ENCODE peak calls at places on chromosomes 2 and 18, in nine cellular contexts. L, J, D, C, X, K, V, O and F are unnamed samples.
A peak's percentile ranks its signal among the peaks of the same experiment; 100 is the strongest.

GRCh38 chr18:42242758-42243157 is 287.7 kb downstream of the PIK3C3 start:
- DNase-seq in L (no peak), J (no peak), D (no peak), C (no peak), X (no peak), K (no peak), V (no peak), O (no peak), F (no peak)

GRCh38 chr2:107430006-107430405 is 396.7 kb upstream of the RGPD4 start:
- DNase-seq in L (no peak), J (no peak), D (no peak), C (no peak), X (no peak), K (no peak), V (no peak), O (no peak), F (no peak)

GRCh38 chr2:187158452-187158851 is 289.6 kb downstream of the CALCRL start:
- DNase-seq in L (no peak), J (no peak), D (no peak), C (no peak), X (no peak), K (no peak), V (no peak), O (no peak), F (no peak)

GRCh38 chr2:46326231-46326980 is 29.2 kb downstream of the EPAS1 start:
- DNase-seq in L (peak; percentile 47), J (no peak), D (no peak), C (no peak), X (no peak), K (peak; percentile 53), V (no peak), O (no peak), F (no peak)

GRCh38 chr2:124080281-124081153 is 55.4 kb downstream of the CNTNAP5 start:
- DNase-seq in L (no peak), J (no peak), D (no peak), C (no peak), X (no peak), K (no peak), V (no peak), O (no peak), F (no peak)

GRCh38 chr18:54296017-54296416 is 26.7 kb downstream of the POLI start:
- DNase-seq in L (peak; percentile 7), J (no peak), D (no peak), C (no peak), X (no peak), K (no peak), V (no peak), O (peak; percentile 51), F (no peak)

GRCh38 chr2:85326946-85327756 is 638 bp downstream of the TGOLN2 start:
- DNase-seq in L (peak; percentile 25), J (peak; percentile 65), D (peak; percentile 32), C (peak; percentile 76), X (no peak), K (peak; percentile 71), V (peak; percentile 51), O (peak; percentile 54), F (no peak)

GRCh38 chr2:222169346-222169745 is 129.5 kb downstream of the PAX3 start:
- DNase-seq in L (no peak), J (no peak), D (no peak), C (no peak), X (peak; percentile 3), K (no peak), V (no peak), O (peak; percentile 75), F (no peak)

GRCh38 chr18:26909599-26910290 is 44.2 kb upstream of the AQP4 start:
- DNase-seq in L (peak; percentile 15), J (no peak), D (no peak), C (no peak), X (no peak), K (no peak), V (no peak), O (no peak), F (no peak)

GRCh38 chr2:219073413-219074129 is 12.8 kb upstream of the IHH start:
- DNase-seq in L (peak; percentile 83), J (peak; percentile 79), D (peak; percentile 65), C (no peak), X (no peak), K (no peak), V (no peak), O (peak; percentile 79), F (no peak)

GRCh38 chr18:75317300-75317699 is 106.7 kb downstream of the TSHZ1 start:
- DNase-seq in L (no peak), J (no peak), D (no peak), C (no peak), X (no peak), K (no peak), V (no peak), O (no peak), F (no peak)

GRCh38 chr18:27240383-27240782 is 55.3 kb upstream of the CHST9 start:
- DNase-seq in L (no peak), J (no peak), D (no peak), C (no peak), X (no peak), K (no peak), V (no peak), O (no peak), F (no peak)

GRCh38 chr2:136131961-136132839 is 14.3 kb upstream of the CXCR4 start:
- DNase-seq in L (no peak), J (peak; percentile 22), D (no peak), C (no peak), X (no peak), K (peak; percentile 62), V (no peak), O (no peak), F (peak; percentile 88)

GRCh38 chr2:160352492-160352891 is 141.1 kb downstream of the RBMS1 start:
- DNase-seq in L (peak; percentile 65), J (no peak), D (no peak), C (no peak), X (no peak), K (no peak), V (no peak), O (peak; percentile 45), F (no peak)

GRCh38 chr2:126571403-126571802 is 84.6 kb upstream of the GYPC start:
- DNase-seq in L (no peak), J (no peak), D (no peak), C (no peak), X (no peak), K (no peak), V (no peak), O (no peak), F (no peak)
- TF ChIP-seq CTCF in L (no peak), J (no peak), D (no peak), C (no peak), X (no peak), K (no peak), V (no peak), O (no peak), F (no peak)

GRCh38 chr2:27377618-27378095 is 2.9 kb downstream of the ZNF513 start:
- DNase-seq in L (no peak), J (no peak), D (no peak), C (no peak), X (no peak), K (no peak), V (no peak), O (no peak), F (no peak)

GRCh38 chr2:27378809-27379290 is 1.7 kb downstream of the ZNF513 start:
- DNase-seq in L (no peak), J (no peak), D (no peak), C (no peak), X (no peak), K (no peak), V (no peak), O (no peak), F (no peak)

GRCh38 chr2:27376866-27377617 is 3.5 kb downstream of the ZNF513 start:
- DNase-seq in L (no peak), J (no peak), D (no peak), C (no peak), X (no peak), K (no peak), V (no peak), O (no peak), F (no peak)

GRCh38 chr2:27379383-27379839 is 1.1 kb downstream of the ZNF513 start:
- DNase-seq in L (no peak), J (no peak), D (no peak), C (no peak), X (no peak), K (no peak), V (no peak), O (peak; percentile 22), F (no peak)

GRCh38 chr2:27378096-27378808 is 2.3 kb downstream of the ZNF513 start:
- DNase-seq in L (peak; percentile 16), J (no peak), D (no peak), C (peak; percentile 69), X (no peak), K (no peak), V (no peak), O (no peak), F (no peak)
- TF ChIP-seq CTCF in L (peak; percentile 61), J (peak; percentile 10), D (no peak), C (no peak), X (peak; percentile 62), K (no peak), V (no peak), O (peak; percentile 21), F (peak; percentile 12)

GRCh38 chr2:73937103-73937885 is 10.6 kb downstream of the DGUOK start:
- DNase-seq in L (no peak), J (no peak), D (no peak), C (no peak), X (no peak), K (no peak), V (no peak), O (peak; percentile 17), F (no peak)

GRCh38 chr2:73938761-73939352 is 12.2 kb downstream of the DGUOK start:
- DNase-seq in L (peak; percentile 51), J (no peak), D (no peak), C (no peak), X (no peak), K (no peak), V (no peak), O (peak; percentile 83), F (no peak)

GRCh38 chr2:73942664-73943063 is 16.0 kb downstream of the DGUOK start:
- DNase-seq in L (no peak), J (no peak), D (no peak), C (no peak), X (no peak), K (no peak), V (no peak), O (no peak), F (no peak)

GRCh38 chr2:73937899-73938298 is 11.2 kb downstream of the DGUOK start:
- DNase-seq in L (no peak), J (no peak), D (no peak), C (no peak), X (no peak), K (no peak), V (no peak), O (no peak), F (no peak)

GRCh38 chr2:73939419-73939818 is 12.7 kb downstream of the DGUOK start:
- DNase-seq in L (peak; percentile 21), J (no peak), D (no peak), C (peak; percentile 66), X (no peak), K (peak; percentile 53), V (no peak), O (no peak), F (peak; percentile 52)
- TF ChIP-seq CTCF in L (peak; percentile 30), J (no peak), D (no peak), C (peak; percentile 27), X (peak; percentile 39), K (peak; percentile 24), V (peak; percentile 24), O (peak; percentile 16), F (peak; percentile 9)

DNA sequence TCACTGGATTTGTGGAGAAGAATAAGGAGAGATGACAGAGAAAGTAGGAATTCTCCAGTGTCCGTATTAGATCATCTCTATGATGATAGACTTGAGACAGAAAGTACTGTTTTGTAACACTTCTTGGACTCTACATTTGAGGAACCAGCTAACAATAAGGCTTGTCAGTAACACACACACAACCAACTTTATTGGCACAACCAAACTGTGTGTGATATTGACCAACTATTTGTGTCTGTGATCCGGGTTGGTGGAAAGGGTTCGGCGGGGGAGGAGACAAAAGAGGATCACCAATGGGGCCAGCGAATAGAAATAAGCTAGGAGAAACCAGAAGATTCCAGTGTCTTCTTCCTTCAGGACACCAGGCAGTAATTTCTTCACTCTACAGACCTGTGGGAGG is 79.8 kb downstream of the MARCHF4 start:
- DNase-seq in L (no peak), J (no peak), D (no peak), C (no peak), X (no peak), K (no peak), V (no peak), O (no peak), F (no peak)
- TF ChIP-seq CTCF in L (no peak), J (no peak), D (no peak), C (no peak), X (no peak), K (no peak), V (no peak), O (no peak), F (no peak)